ENCODE peak calls at places on chromosomes 13 and 19, in ten cellular contexts. S is astrocyte of the spinal cord, F is A549, A is mesendoderm, G is fibroblast of lung, Z is right lobe of liver, Q is stomach, N is lower leg skin, R is sigmoid colon, J is PC-3. P is an unnamed sample.

GRCh38 chr19:33071887-33072286 is 7.2 kb upstream of the RHPN2 start:
- DNase-seq in Z (no peak), J (peak), G (peak), F (peak), A (no peak), R (no peak), Q (no peak), N (no peak), S (no peak), P (no peak)

GRCh38 chr19:53086949-53087348 is 16.3 kb downstream of the ZNF160 start:
- DNase-seq in A (no peak), F (no peak), Q (no peak), Z (peak), G (peak), R (no peak), S (peak), J (no peak), N (no peak), P (peak)

GRCh38 chr13:84121456-84121855 is 239.2 kb upstream of the SLITRK1 start:
- DNase-seq in N (no peak), R (no peak), G (peak), A (no peak), Q (no peak), F (no peak), Z (no peak), S (peak), J (no peak), P (peak)

GRCh38 chr13:40187324-40187795 is 479.1 kb downstream of the FOXO1 start:
- DNase-seq in J (no peak), A (peak), F (no peak), R (no peak), Q (no peak), Z (no peak), N (no peak), S (no peak), G (no peak), P (no peak)

GRCh38 chr19:33396701-33397535 is 23.4 kb downstream of the CEBPG start:
- DNase-seq in J (no peak), R (peak), A (peak), N (no peak), S (peak), G (no peak), Z (peak), F (no peak), Q (no peak), P (no peak)

GRCh38 chr13:35524192-35524591 is 47.7 kb upstream of the MAB21L1 start:
- DNase-seq in F (no peak), N (no peak), Q (no peak), S (no peak), G (no peak), Z (no peak), A (no peak), R (no peak), J (no peak), P (peak)

GRCh38 chr13:90414691-90415596 is 932.5 kb upstream of the MIR17HG start:
- DNase-seq in Q (no peak), R (no peak), N (no peak), J (peak), Z (no peak), G (peak), A (peak), F (peak), S (peak), P (peak)

GRCh38 chr13:44664308-44664707 is 88.2 kb upstream of the TSC22D1 start:
- DNase-seq in A (no peak), Q (no peak), J (no peak), F (no peak), Z (no peak), S (no peak), N (no peak), G (no peak), R (no peak), P (no peak)

GRCh38 chr13:54424344-54424743 is 1395.7 kb downstream of the OLFM4 start:
- DNase-seq in F (no peak), J (no peak), G (no peak), A (peak), Q (no peak), R (no peak), S (no peak), Z (no peak), N (no peak), P (no peak)

GRCh38 chr19:55809381-55810058 is 22.3 kb downstream of the NLRP11 start:
- DNase-seq in J (peak), S (peak), Z (peak), G (peak), N (no peak), R (peak), F (peak), A (peak), Q (peak), P (peak)

GRCh38 chr19:47232422-47233211 is 1.6 kb upstream of the BBC3 start:
- DNase-seq in Z (no peak), F (peak), Q (no peak), R (no peak), N (no peak), G (peak), A (no peak), J (peak), S (peak), P (peak)

GRCh38 chr13:38767506-38768265 is 80.8 kb downstream of the FREM2 start:
- DNase-seq in F (no peak), G (no peak), S (no peak), R (no peak), Z (no peak), N (no peak), A (no peak), J (no peak), Q (no peak), P (no peak)

GRCh38 chr13:50993908-50994307 is 84.3 kb downstream of the RNASEH2B start:
- DNase-seq in Q (no peak), N (no peak), F (no peak), G (no peak), Z (no peak), R (peak), S (no peak), A (no peak), J (no peak), P (peak)

GRCh38 chr19:10808937-10809655 is 26.9 kb downstream of the TMED1 start:
- DNase-seq in F (peak), J (peak), S (peak), A (no peak), Z (no peak), R (no peak), N (no peak), Q (peak), G (peak), P (no peak)

DNA sequence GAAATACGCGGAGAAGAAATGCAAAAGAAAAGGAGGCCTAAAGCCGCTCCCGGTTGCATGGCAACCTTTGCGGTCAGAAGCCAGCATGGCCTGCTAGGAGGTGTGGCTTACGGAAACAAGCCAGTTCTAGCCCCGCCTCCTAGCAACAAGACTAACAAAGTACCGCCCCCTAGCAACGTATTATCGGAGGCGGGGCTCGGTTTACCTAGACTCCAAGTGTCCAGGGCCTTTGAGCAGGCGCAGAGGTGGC is 438 bp upstream of the CYTH2 start:
- DNase-seq in Q (no peak), A (no peak), J (no peak), S (no peak), R (peak), N (no peak), Z (no peak), F (no peak), G (no peak), P (no peak)
- H3K4me3 ChIP-seq in Q (peak), A (no peak), J (peak), S (peak), R (peak), N (no peak), Z (peak), F (peak), G (peak), P (peak)

GRCh38 chr13:76968041-76968440 is 19.7 kb downstream of the ACOD1 start:
- DNase-seq in S (no peak), A (peak), Q (no peak), J (no peak), F (no peak), Z (no peak), G (no peak), N (no peak), R (no peak), P (no peak)

GRCh38 chr13:76972430-76972829 is 19.5 kb upstream of the CLN5 start:
- DNase-seq in F (no peak), Z (peak), N (no peak), A (no peak), G (no peak), J (no peak), R (no peak), S (peak), Q (no peak), P (no peak)

GRCh38 chr13:76967031-76967430 is 18.7 kb downstream of the ACOD1 start:
- DNase-seq in J (no peak), Z (no peak), N (no peak), F (no peak), Q (no peak), G (no peak), A (no peak), R (no peak), S (no peak), P (no peak)

GRCh38 chr13:76971215-76971614 is 20.7 kb upstream of the CLN5 start:
- DNase-seq in J (no peak), N (no peak), A (no peak), Z (no peak), R (no peak), S (no peak), F (no peak), Q (no peak), G (no peak), P (no peak)

GRCh38 chr13:76969488-76970365 is 21.4 kb downstream of the ACOD1 start:
- DNase-seq in A (no peak), G (peak), Z (no peak), R (no peak), N (no peak), F (no peak), S (no peak), Q (no peak), J (peak), P (peak)
- H3K4me3 ChIP-seq in A (no peak), G (no peak), Z (no peak), R (no peak), N (no peak), F (no peak), S (no peak), Q (no peak), J (no peak), P (no peak)

DNA sequence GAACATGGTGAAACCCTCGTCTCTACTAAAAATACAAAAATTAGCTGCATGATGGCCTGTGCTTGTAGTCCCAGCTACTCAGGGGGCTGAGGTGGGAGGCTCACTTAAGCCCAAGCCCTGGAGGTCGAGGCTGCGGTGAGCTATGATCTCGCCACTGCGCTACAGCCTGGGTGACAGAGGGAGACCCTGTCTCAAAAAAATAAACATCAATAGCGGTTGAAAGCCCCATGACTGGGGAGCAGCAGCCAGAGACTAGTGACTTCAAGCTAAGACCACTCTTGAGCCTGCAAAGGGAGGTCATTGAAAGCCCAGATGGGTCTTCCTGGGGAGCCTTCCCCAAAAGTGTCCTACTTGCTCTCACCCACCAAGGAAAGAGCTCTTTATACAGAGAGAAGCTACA is 11.9 kb upstream of the ZNF709 start:
- DNase-seq in S (no peak), A (no peak), F (no peak), Z (no peak), Q (no peak), R (no peak), J (no peak), N (no peak), G (no peak), P (no peak)
- H3K4me3 ChIP-seq in S (no peak), A (no peak), F (no peak), Z (no peak), Q (no peak), R (no peak), J (no peak), N (no peak), G (no peak), P (no peak)

DNA sequence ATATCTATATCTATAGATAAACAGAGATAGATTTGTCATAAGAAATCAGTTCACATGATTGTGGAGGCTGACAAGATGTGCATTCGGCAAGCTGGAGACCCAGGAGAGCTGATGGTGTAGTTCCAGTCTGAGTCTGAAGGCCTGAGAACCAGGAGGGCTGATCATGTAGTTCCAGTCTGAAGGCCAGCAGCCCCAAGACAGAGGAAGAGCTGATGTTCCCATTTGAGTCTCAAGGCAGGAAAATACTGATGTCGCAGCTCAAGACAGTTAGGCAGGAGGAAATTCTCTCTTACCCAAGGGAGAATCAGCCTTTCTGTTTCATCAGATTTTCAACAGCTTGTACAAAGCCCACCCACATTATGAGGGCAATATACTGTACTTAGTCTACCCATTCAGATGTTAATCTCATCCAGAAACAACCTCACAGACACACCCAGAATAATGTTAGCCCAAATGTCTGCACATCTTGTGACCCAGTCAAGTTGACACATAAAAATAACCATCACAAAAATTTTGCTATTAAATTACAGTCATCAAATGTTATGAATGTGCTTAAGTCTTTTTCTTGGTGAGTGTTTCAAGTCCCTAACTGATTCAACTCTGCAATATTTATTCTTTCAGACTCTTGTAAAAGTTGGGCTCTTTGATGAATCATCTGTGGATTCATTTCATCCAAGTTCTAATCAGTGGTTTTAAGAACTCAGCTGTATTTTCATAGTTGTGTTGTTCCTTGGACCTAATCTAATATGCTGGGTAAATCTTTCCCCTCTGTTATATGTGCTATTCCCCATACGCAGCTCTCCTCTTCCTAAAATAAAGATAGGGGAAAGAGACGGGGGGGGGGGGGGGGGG is 22.7 kb upstream of the LRCH1 start:
- DNase-seq in N (no peak), G (peak), Z (no peak), J (peak), F (peak), R (no peak), Q (no peak), A (no peak), S (peak), P (peak)
- H3K4me3 ChIP-seq in N (no peak), G (no peak), Z (no peak), J (no peak), F (no peak), R (no peak), Q (no peak), A (no peak), S (no peak), P (no peak)

GRCh38 chr13:112077729-112078128 is 10.8 kb downstream of the SOX1 start:
- DNase-seq in F (no peak), S (no peak), Q (no peak), N (no peak), A (no peak), R (no peak), J (no peak), G (no peak), Z (no peak), P (no peak)
- H3K4me3 ChIP-seq in F (no peak), S (no peak), Q (no peak), N (no peak), A (no peak), R (no peak), J (no peak), G (no peak), Z (no peak), P (no peak)

DNA sequence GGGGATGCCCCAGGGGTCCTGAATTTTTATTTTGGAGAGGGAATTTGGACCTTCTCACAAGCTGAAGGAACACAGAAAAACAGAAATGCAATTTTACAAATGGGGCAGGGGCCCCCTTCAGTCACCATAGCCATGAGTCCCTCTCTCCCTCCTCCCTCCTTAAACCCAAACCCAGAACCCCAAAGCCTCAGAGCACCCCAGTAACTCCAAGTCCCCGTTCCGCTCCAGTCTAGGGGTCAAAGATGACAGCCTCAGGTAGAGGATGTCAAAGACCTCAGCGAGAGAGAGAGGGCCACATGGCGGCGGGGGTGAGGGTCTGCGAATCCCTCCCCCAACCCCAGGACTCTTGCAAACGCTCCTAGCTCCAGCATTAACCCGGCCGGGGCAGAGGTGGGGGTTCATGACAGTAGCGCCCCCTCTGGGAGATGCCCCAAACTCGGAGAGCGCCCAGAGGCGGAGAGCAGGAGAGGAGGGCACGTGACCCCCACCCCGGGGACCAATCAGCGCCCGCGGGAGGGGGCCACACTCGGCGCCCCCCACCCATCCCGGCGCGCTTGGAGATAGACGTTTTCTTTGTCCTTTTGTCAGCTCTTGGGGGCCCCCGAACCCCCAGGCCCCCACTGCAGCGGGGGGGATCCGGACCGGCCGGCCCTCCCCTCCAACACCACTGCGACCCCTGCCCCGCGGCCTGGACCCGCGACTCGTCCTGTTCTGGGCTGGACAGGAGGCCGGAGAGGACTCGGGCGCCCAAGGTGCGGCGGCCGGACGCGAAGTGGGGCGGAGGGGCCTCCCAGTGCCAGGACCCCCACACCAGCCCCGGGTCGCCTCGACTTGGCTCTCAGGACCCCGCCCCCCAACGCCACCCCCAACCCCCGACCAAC is 20.8 kb upstream of the SEMA6B start:
- DNase-seq in A (no peak), G (no peak), S (no peak), R (no peak), J (no peak), Z (no peak), N (no peak), F (no peak), Q (no peak), P (no peak)
- H3K4me3 ChIP-seq in A (no peak), G (no peak), S (no peak), R (peak), J (no peak), Z (no peak), N (no peak), F (peak), Q (peak), P (no peak)

DNA sequence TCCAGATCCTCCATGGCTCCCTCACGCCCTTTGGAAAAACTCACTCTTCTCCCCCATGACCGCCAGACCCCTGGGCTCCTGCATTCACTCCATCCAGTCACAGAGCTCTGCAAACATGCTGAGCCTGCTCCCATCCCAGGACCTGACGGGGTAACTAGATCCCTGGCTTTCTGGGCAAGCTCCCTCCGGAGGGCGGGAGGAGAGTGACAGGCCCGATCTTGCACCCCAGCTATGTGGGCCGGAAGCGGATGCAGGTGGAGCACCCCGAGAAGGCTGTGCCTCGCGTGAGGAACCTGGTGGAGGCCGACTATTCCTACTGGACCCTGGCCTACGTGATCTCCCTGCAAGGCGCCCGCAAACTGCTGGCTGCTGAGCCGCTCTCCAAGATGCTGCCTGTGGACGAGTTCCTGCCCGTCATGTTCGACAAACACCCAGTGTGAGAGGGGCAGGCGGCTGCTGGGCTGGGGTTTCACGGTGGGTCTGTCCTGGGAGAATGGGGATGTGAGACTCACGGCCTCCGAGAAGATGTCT is 25.1 kb downstream of the COLGALT1 start:
- DNase-seq in N (no peak), Z (no peak), R (no peak), G (no peak), A (no peak), Q (no peak), S (no peak), F (no peak), J (no peak), P (no peak)
- H3K4me3 ChIP-seq in N (no peak), Z (no peak), R (no peak), G (no peak), A (no peak), Q (no peak), S (no peak), F (no peak), J (no peak), P (no peak)

DNA sequence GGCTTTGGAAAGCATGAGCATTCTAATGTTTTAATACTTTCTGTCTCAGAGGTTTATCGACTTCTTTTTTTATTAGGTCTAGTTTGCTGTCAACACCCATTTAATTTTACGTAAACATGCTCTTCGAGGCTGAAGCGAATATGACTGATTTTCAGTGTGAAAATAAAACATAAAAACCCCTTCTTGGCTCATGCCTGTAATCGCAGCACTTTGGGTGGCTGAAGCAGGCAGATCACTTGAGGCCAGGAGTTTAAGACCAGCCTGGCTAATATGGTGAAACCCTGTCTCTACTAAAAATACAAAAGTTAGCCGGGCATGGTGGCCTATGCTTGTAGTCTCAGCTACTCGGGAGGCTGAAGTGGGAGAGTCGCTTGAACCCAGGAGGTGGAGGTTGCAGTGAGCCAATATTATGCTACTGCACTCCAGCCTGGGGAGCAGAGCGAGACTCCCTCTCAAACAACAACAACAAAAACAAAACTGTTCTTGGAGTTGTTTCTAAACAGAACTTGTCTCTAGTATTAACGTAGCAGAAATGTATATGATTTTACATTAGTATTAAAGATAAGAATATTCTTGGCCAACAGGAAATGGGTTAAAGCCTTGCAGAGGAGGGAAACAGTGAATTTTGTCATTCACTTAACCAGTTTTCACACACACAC is 7.1 kb upstream of the IGFL3 start:
- DNase-seq in R (no peak), F (no peak), Z (no peak), G (peak), A (no peak), J (no peak), S (peak), Q (no peak), N (no peak), P (no peak)
- H3K4me3 ChIP-seq in R (no peak), F (no peak), Z (no peak), G (no peak), A (no peak), J (no peak), S (peak), Q (no peak), N (no peak), P (no peak)